ENCODE peak calls at places on chromosome 3, in eight cellular contexts. One of them, this sample, is unnamed.

GRCh38 chr3:38698061-38698460 is 48.6 kb upstream of the SCN5A start:
- DNase-seq in K562: no peak
- DNase-seq in DND-41: no peak
- DNase-seq in HCT116: no peak
- DNase-seq in colonic mucosa: no peak
- DNase-seq in keratinocyte: no peak
- DNase-seq in mesendoderm: no peak
- DNase-seq in astrocyte: no peak
- DNase-seq in this sample: no peak

GRCh38 chr3:9508781-9509180 is 44.8 kb downstream of the LHFPL4 start:
- DNase-seq in K562: no peak
- DNase-seq in DND-41: no peak
- DNase-seq in HCT116: no peak
- DNase-seq in colonic mucosa: no peak
- DNase-seq in keratinocyte: no peak
- DNase-seq in mesendoderm: peak
- DNase-seq in astrocyte: no peak
- DNase-seq in this sample: no peak

GRCh38 chr3:98361289-98361688 is 7.6 kb downstream of the OR5K4 start:
- DNase-seq in K562: no peak
- DNase-seq in DND-41: no peak
- DNase-seq in HCT116: no peak
- DNase-seq in colonic mucosa: no peak
- DNase-seq in keratinocyte: no peak
- DNase-seq in mesendoderm: no peak
- DNase-seq in astrocyte: no peak
- DNase-seq in this sample: peak

GRCh38 chr3:189726277-189726676 is 95.1 kb downstream of the TP63 start:
- DNase-seq in K562: no peak
- DNase-seq in DND-41: no peak
- DNase-seq in HCT116: no peak
- DNase-seq in colonic mucosa: no peak
- DNase-seq in keratinocyte: no peak
- DNase-seq in mesendoderm: no peak
- DNase-seq in astrocyte: no peak
- DNase-seq in this sample: no peak

GRCh38 chr3:48503406-48504050 is 446 bp downstream of the SHISA5 start:
- DNase-seq in K562: peak
- DNase-seq in DND-41: no peak
- DNase-seq in HCT116: no peak
- DNase-seq in colonic mucosa: peak
- DNase-seq in keratinocyte: no peak
- DNase-seq in mesendoderm: peak
- DNase-seq in astrocyte: peak
- DNase-seq in this sample: no peak

GRCh38 chr3:161854232-161854771 is 357.7 kb downstream of the OTOL1 start:
- DNase-seq in K562: peak
- DNase-seq in DND-41: peak
- DNase-seq in HCT116: peak
- DNase-seq in colonic mucosa: peak
- DNase-seq in keratinocyte: no peak
- DNase-seq in mesendoderm: peak
- DNase-seq in astrocyte: peak
- DNase-seq in this sample: peak

GRCh38 chr3:127820871-127821853 is 1.2 kb downstream of the MGLL start:
- DNase-seq in K562: no peak
- DNase-seq in DND-41: no peak
- DNase-seq in HCT116: no peak
- DNase-seq in colonic mucosa: peak
- DNase-seq in keratinocyte: no peak
- DNase-seq in mesendoderm: no peak
- DNase-seq in astrocyte: no peak
- DNase-seq in this sample: no peak

GRCh38 chr3:157128771-157129671 is 30.9 kb downstream of the CCNL1 start:
- DNase-seq in K562: peak
- DNase-seq in DND-41: no peak
- DNase-seq in HCT116: peak
- DNase-seq in colonic mucosa: peak
- DNase-seq in keratinocyte: no peak
- DNase-seq in mesendoderm: peak
- DNase-seq in astrocyte: peak
- DNase-seq in this sample: no peak

GRCh38 chr3:13244695-13245449 is 171.6 kb upstream of the IQSEC1 start:
- DNase-seq in K562: no peak
- DNase-seq in DND-41: peak
- DNase-seq in HCT116: no peak
- DNase-seq in colonic mucosa: no peak
- DNase-seq in keratinocyte: peak
- DNase-seq in mesendoderm: no peak
- DNase-seq in astrocyte: peak
- DNase-seq in this sample: no peak

GRCh38 chr3:115790759-115791158 is 167.4 kb downstream of the GAP43 start:
- DNase-seq in K562: peak
- DNase-seq in DND-41: no peak
- DNase-seq in HCT116: peak
- DNase-seq in colonic mucosa: no peak
- DNase-seq in keratinocyte: no peak
- DNase-seq in mesendoderm: peak
- DNase-seq in astrocyte: peak
- DNase-seq in this sample: no peak

GRCh38 chr3:14764331-14765064 is 54.3 kb upstream of the FGD5 start:
- DNase-seq in K562: no peak
- DNase-seq in DND-41: no peak
- DNase-seq in HCT116: no peak
- DNase-seq in colonic mucosa: no peak
- DNase-seq in keratinocyte: no peak
- DNase-seq in mesendoderm: no peak
- DNase-seq in astrocyte: no peak
- DNase-seq in this sample: no peak

GRCh38 chr3:100797921-100798491 is 88.7 kb downstream of the TFG start:
- DNase-seq in K562: no peak
- DNase-seq in DND-41: no peak
- DNase-seq in HCT116: no peak
- DNase-seq in colonic mucosa: no peak
- DNase-seq in keratinocyte: no peak
- DNase-seq in mesendoderm: no peak
- DNase-seq in astrocyte: peak
- DNase-seq in this sample: no peak

GRCh38 chr3:128383316-128384235 is 83.1 kb downstream of the DNAJB8 start:
- DNase-seq in K562: peak
- DNase-seq in DND-41: peak
- DNase-seq in HCT116: peak
- DNase-seq in colonic mucosa: peak
- DNase-seq in keratinocyte: peak
- DNase-seq in mesendoderm: peak
- DNase-seq in astrocyte: peak
- DNase-seq in this sample: peak

GRCh38 chr3:145578465-145578864 is 582.5 kb downstream of the PLOD2 start:
- DNase-seq in K562: no peak
- DNase-seq in DND-41: no peak
- DNase-seq in HCT116: no peak
- DNase-seq in colonic mucosa: no peak
- DNase-seq in keratinocyte: no peak
- DNase-seq in mesendoderm: no peak
- DNase-seq in astrocyte: no peak
- DNase-seq in this sample: no peak

GRCh38 chr3:30401971-30402370 is 204.4 kb upstream of the TGFBR2 start:
- DNase-seq in K562: no peak
- DNase-seq in DND-41: no peak
- DNase-seq in HCT116: no peak
- DNase-seq in colonic mucosa: no peak
- DNase-seq in keratinocyte: no peak
- DNase-seq in mesendoderm: no peak
- DNase-seq in astrocyte: no peak
- DNase-seq in this sample: no peak

GRCh38 chr3:14235003-14235876 is 56.6 kb downstream of the LSM3 start:
- DNase-seq in K562: no peak
- DNase-seq in DND-41: no peak
- DNase-seq in HCT116: no peak
- DNase-seq in colonic mucosa: peak
- DNase-seq in keratinocyte: no peak
- DNase-seq in mesendoderm: peak
- DNase-seq in astrocyte: no peak
- DNase-seq in this sample: no peak

GRCh38 chr3:42394579-42395288 is 15.7 kb downstream of the LYZL4 start:
- DNase-seq in K562: no peak
- DNase-seq in DND-41: no peak
- DNase-seq in HCT116: no peak
- DNase-seq in colonic mucosa: no peak
- DNase-seq in keratinocyte: no peak
- DNase-seq in mesendoderm: no peak
- DNase-seq in astrocyte: no peak
- DNase-seq in this sample: no peak

GRCh38 chr3:10772230-10773161 is 43.5 kb upstream of the SLC6A11 start:
- DNase-seq in K562: no peak
- DNase-seq in DND-41: no peak
- DNase-seq in HCT116: no peak
- DNase-seq in colonic mucosa: peak
- DNase-seq in keratinocyte: peak
- DNase-seq in mesendoderm: peak
- DNase-seq in astrocyte: no peak
- DNase-seq in this sample: peak

GRCh38 chr3:133578548-133579191 is 5.2 kb downstream of the CDV3 start:
- DNase-seq in K562: peak
- DNase-seq in DND-41: no peak
- DNase-seq in HCT116: peak
- DNase-seq in colonic mucosa: no peak
- DNase-seq in keratinocyte: no peak
- DNase-seq in mesendoderm: peak
- DNase-seq in astrocyte: peak
- DNase-seq in this sample: no peak
- H3K9ac ChIP-seq in K562: no peak
- H3K9ac ChIP-seq in DND-41: no peak
- H3K9ac ChIP-seq in HCT116: no peak
- H3K9ac ChIP-seq in colonic mucosa: no peak
- H3K9ac ChIP-seq in keratinocyte: no peak
- H3K9ac ChIP-seq in mesendoderm: no peak
- H3K9ac ChIP-seq in astrocyte: peak
- H3K9ac ChIP-seq in this sample: peak

GRCh38 chr3:125628212-125628611 is 32.9 kb upstream of the OSBPL11 start:
- DNase-seq in K562: no peak
- DNase-seq in DND-41: no peak
- DNase-seq in HCT116: no peak
- DNase-seq in colonic mucosa: no peak
- DNase-seq in keratinocyte: no peak
- DNase-seq in mesendoderm: no peak
- DNase-seq in astrocyte: no peak
- DNase-seq in this sample: no peak

GRCh38 chr3:125633767-125634166 is 38.5 kb upstream of the OSBPL11 start:
- DNase-seq in K562: no peak
- DNase-seq in DND-41: no peak
- DNase-seq in HCT116: no peak
- DNase-seq in colonic mucosa: no peak
- DNase-seq in keratinocyte: no peak
- DNase-seq in mesendoderm: no peak
- DNase-seq in astrocyte: no peak
- DNase-seq in this sample: no peak

GRCh38 chr3:125634346-125634964 is 39.2 kb upstream of the OSBPL11 start:
- DNase-seq in K562: no peak
- DNase-seq in DND-41: peak
- DNase-seq in HCT116: no peak
- DNase-seq in colonic mucosa: no peak
- DNase-seq in keratinocyte: no peak
- DNase-seq in mesendoderm: no peak
- DNase-seq in astrocyte: no peak
- DNase-seq in this sample: no peak

DNA sequence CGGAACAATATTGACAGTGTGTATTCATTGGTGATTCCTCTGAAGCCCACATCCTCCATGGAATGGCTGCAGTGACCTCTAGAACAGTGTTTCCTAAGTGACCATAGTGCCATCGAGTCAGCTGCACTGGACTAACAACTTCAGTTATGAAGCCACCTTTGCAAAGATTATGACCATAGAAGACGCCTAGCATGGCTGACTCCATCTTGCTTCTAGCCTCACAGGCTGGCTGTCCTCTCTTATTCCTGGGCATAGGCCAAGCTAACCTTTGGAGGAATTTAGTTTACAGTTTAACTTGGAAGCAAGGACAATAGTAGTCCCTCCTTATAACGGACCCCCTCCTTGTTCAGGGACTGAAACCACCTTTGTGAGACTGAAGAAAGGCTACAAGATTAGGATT is 37.3 kb upstream of the OSBPL11 start:
- DNase-seq in K562: no peak
- DNase-seq in DND-41: no peak
- DNase-seq in HCT116: no peak
- DNase-seq in colonic mucosa: no peak
- DNase-seq in keratinocyte: no peak
- DNase-seq in mesendoderm: no peak
- DNase-seq in astrocyte: no peak
- DNase-seq in this sample: no peak
- H3K9ac ChIP-seq in K562: no peak
- H3K9ac ChIP-seq in DND-41: no peak
- H3K9ac ChIP-seq in HCT116: no peak
- H3K9ac ChIP-seq in colonic mucosa: peak
- H3K9ac ChIP-seq in keratinocyte: no peak
- H3K9ac ChIP-seq in mesendoderm: no peak
- H3K9ac ChIP-seq in astrocyte: no peak
- H3K9ac ChIP-seq in this sample: no peak

DNA sequence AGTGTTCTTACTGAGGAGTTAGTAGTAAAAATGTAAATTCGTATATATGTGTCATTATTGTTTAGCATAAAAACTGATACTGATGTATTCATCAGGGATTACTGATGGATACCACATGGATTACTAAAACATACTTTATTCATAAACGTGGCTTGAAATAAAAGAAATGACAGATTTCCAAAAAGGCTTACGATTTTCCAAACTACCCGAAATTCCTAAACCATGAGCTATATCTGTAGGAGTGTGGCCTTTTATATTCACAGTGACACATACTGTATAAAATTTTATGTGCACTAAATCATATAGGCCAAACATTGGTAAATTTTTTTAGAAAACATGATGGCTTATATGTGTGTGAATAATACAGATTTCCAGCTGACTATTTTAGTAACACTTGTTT is 6.9 kb downstream of the TSC22D2 start:
- DNase-seq in K562: no peak
- DNase-seq in DND-41: no peak
- DNase-seq in HCT116: no peak
- DNase-seq in colonic mucosa: no peak
- DNase-seq in keratinocyte: no peak
- DNase-seq in mesendoderm: no peak
- DNase-seq in astrocyte: peak
- DNase-seq in this sample: no peak
- H3K9ac ChIP-seq in K562: no peak
- H3K9ac ChIP-seq in DND-41: no peak
- H3K9ac ChIP-seq in HCT116: no peak
- H3K9ac ChIP-seq in colonic mucosa: no peak
- H3K9ac ChIP-seq in keratinocyte: peak
- H3K9ac ChIP-seq in mesendoderm: no peak
- H3K9ac ChIP-seq in astrocyte: peak
- H3K9ac ChIP-seq in this sample: no peak

DNA sequence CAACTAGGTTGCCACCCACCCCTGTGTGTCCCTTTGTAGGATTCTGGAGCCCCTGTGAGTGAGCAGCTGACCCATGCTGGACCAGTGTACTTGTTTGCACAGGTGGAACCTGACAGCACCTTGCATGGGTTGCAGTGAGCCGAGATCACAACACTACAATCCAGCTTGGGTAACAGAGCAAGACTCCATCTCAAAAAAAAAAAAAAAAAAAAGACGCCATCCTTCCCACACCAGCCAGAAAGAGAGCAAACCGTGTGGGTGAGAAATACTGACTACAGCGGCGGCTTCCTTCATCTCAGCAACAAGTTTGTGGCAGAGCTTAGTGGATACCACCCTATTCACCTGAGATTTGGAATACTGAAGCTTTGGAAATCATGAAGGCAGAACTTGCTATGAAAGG is 746 bp upstream of the CD80 start:
- DNase-seq in K562: no peak
- DNase-seq in DND-41: no peak
- DNase-seq in HCT116: no peak
- DNase-seq in colonic mucosa: no peak
- DNase-seq in keratinocyte: no peak
- DNase-seq in mesendoderm: no peak
- DNase-seq in astrocyte: no peak
- DNase-seq in this sample: no peak
- H3K9ac ChIP-seq in K562: no peak
- H3K9ac ChIP-seq in DND-41: no peak
- H3K9ac ChIP-seq in HCT116: no peak
- H3K9ac ChIP-seq in colonic mucosa: no peak
- H3K9ac ChIP-seq in keratinocyte: no peak
- H3K9ac ChIP-seq in mesendoderm: no peak
- H3K9ac ChIP-seq in astrocyte: no peak
- H3K9ac ChIP-seq in this sample: no peak